ENCODE peak calls at places on chromosomes 2 and 18, in five cellular contexts. H is cardiac muscle cell; C is CD4-positive, alpha-beta T cell; Q is WTC11; D is endothelial cell. R is an unnamed sample.

GRCh38 chr2:113157108-113157896 is 16.5 kb upstream of the PSD4 start:
- DNase-seq in H (peak; percentile 70), Q (peak; percentile 56), D (peak; percentile 44), C (no peak), R (peak; percentile 69)

GRCh38 chr2:118830886-118831285 is 16.6 kb downstream of the EN1 start:
- DNase-seq in H (no peak), D (no peak), Q (no peak), C (no peak), R (no peak)

GRCh38 chr2:29644949-29645348 is 276.4 kb downstream of the ALK start:
- DNase-seq in Q (no peak), C (no peak), H (no peak), D (no peak), R (no peak)

GRCh38 chr2:191691016-191691725 is 13.2 kb downstream of the NABP1 start:
- DNase-seq in Q (no peak), C (peak; percentile 22), D (peak; percentile 55), H (peak; percentile 64), R (no peak)

GRCh38 chr2:200483729-200484198 is 26.1 kb downstream of the KCTD18 start:
- DNase-seq in D (peak; percentile 69), H (peak; percentile 71), C (no peak), Q (peak; percentile 82), R (peak; percentile 32)

GRCh38 chr2:173972636-173973035 is 7.5 kb upstream of the SP3 start:
- DNase-seq in Q (no peak), D (no peak), H (no peak), C (no peak), R (no peak)

GRCh38 chr2:120469486-120469885 is 123.5 kb downstream of the INHBB start:
- DNase-seq in D (no peak), H (no peak), C (no peak), Q (no peak), R (no peak)

GRCh38 chr2:207867905-207868304 is 98.2 kb upstream of the FZD5 start:
- DNase-seq in D (no peak), Q (no peak), C (no peak), H (no peak), R (no peak)

GRCh38 chr2:145960479-145961163 is 1440.7 kb upstream of the ZEB2 start:
- DNase-seq in Q (no peak), H (no peak), C (no peak), D (no peak), R (no peak)

GRCh38 chr18:10051877-10052631 is 138.2 kb downstream of the VAPA start:
- DNase-seq in H (no peak), C (no peak), D (no peak), Q (no peak), R (no peak)

GRCh38 chr2:171965238-171965637 is 34.5 kb upstream of the METAP1D start:
- DNase-seq in Q (no peak), H (no peak), C (no peak), D (no peak), R (no peak)

GRCh38 chr2:220162320-220162719 is 534.9 kb downstream of the SLC4A3 start:
- DNase-seq in D (no peak), Q (no peak), H (peak; percentile 16), C (no peak), R (no peak)

GRCh38 chr2:72082021-72082739 is 65.5 kb downstream of the CYP26B1 start:
- DNase-seq in H (no peak), Q (no peak), D (no peak), C (no peak), R (no peak)

GRCh38 chr2:16325613-16326510 is 339.8 kb downstream of the CYRIA start:
- DNase-seq in Q (no peak), D (peak; percentile 38), H (no peak), C (no peak), R (no peak)

GRCh38 chr2:162056796-162057399 is 17.1 kb downstream of the DPP4 start:
- DNase-seq in H (no peak), C (no peak), Q (no peak), D (no peak), R (no peak)

GRCh38 chr2:127177617-127178278 is 42.4 kb downstream of the CYP27C1 start:
- DNase-seq in H (no peak), D (no peak), Q (no peak), C (no peak), R (no peak)

GRCh38 chr2:102737435-102737834 is 24.4 kb upstream of the TMEM182 start:
- DNase-seq in D (no peak), Q (no peak), C (no peak), H (no peak), R (no peak)

GRCh38 chr2:165601866-165602636 is 132.6 kb downstream of the CSRNP3 start:
- DNase-seq in C (no peak), H (no peak), D (no peak), Q (no peak), R (no peak)

GRCh38 chr2:236706288-236706687 is 136.7 kb downstream of the ACKR3 start:
- DNase-seq in D (no peak), C (no peak), Q (no peak), H (no peak), R (no peak)

GRCh38 chr2:35410431-35411061 is 945.0 kb upstream of the CRIM1 start:
- DNase-seq in D (peak; percentile 80), Q (peak; percentile 65), C (no peak), H (peak; percentile 72), R (peak; percentile 37)

GRCh38 chr18:25181581-25181980 is 170.4 kb downstream of the ZNF521 start:
- DNase-seq in H (no peak), Q (no peak), C (no peak), D (no peak), R (no peak)

GRCh38 chr2:25697559-25698341 is 24.4 kb upstream of the DTNB start:
- DNase-seq in Q (peak; percentile 24), D (peak; percentile 10), C (no peak), H (peak; percentile 12), R (no peak)

GRCh38 chr2:127577503-127577902 is 42.0 kb downstream of the MYO7B start:
- DNase-seq in D (no peak), C (no peak), Q (no peak), H (no peak), R (no peak)

DNA sequence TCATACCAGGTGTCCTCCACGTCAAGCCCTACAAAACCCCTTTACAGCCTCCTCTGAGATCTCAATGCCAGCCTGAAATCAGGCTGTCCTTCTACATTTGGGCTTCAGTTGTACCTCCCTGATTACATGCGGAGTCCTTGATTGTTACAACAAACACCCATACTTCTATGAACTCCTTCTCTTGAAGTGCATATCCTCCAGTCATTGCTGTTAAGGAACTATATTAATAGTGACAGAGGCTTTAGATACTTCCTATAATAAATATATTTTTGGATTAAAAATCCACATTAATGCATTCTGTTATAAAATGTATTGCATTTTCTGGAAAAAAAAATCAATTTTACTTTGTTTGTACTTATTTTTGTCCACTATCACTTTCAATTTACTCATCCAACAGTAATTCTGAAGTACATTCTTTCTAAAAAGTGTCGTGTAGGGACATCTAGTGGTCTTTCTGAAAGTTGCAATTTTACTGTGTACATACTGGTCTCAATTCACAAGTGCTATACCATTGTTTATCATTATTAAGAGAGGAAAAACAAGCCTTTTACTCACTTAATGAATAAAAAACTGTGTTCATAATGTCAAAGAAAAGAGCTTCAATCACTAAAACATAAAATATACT is 316.4 kb downstream of the DSEL start:
- DNase-seq in D (no peak), Q (no peak), H (peak; percentile 52), C (no peak), R (no peak)
- TF ChIP-seq CTCF in D (peak; percentile 57), Q (peak; percentile 50), H (peak; percentile 67), C (peak; percentile 72), R (peak; percentile 78)

GRCh38 chr2:1374281-1374680 is 39.0 kb upstream of the TPO start:
- DNase-seq in C (no peak), H (no peak), D (no peak), Q (no peak), R (no peak)
- TF ChIP-seq CTCF in C (no peak), H (no peak), D (no peak), Q (no peak), R (no peak)

GRCh38 chr2:105323117-105323516 is 6.4 kb downstream of the TGFBRAP1 start:
- DNase-seq in C (no peak), H (no peak), D (no peak), Q (no peak), R (no peak)
- TF ChIP-seq CTCF in C (no peak), H (no peak), D (no peak), Q (no peak), R (no peak)

GRCh38 chr2:14942991-14943390 is 310.5 kb downstream of the LRATD1 start:
- DNase-seq in Q (no peak), H (no peak), D (no peak), C (no peak), R (no peak)

GRCh38 chr2:14941151-14941631 is 308.7 kb downstream of the LRATD1 start:
- DNase-seq in Q (no peak), C (no peak), D (no peak), H (no peak), R (no peak)

GRCh38 chr2:14944562-14945346 is 312.2 kb downstream of the LRATD1 start:
- DNase-seq in Q (peak; percentile 58), C (no peak), D (peak; percentile 31), H (peak; percentile 28), R (no peak)
- TF ChIP-seq CTCF in Q (peak; percentile 38), C (no peak), D (no peak), H (no peak), R (peak; percentile 44)

GRCh38 chr18:45589559-45590041 is 25.7 kb upstream of the SLC14A2 start:
- DNase-seq in Q (no peak), D (no peak), C (no peak), H (no peak), R (no peak)
- TF ChIP-seq CTCF in Q (no peak), D (no peak), C (no peak), H (no peak), R (no peak)

GRCh38 chr18:76621184-76621583 is 126.1 kb upstream of the ZNF516 start:
- DNase-seq in Q (no peak), C (no peak), D (no peak), H (no peak), R (no peak)

GRCh38 chr18:76618721-76619120 is 123.7 kb upstream of the ZNF516 start:
- DNase-seq in Q (no peak), C (no peak), H (no peak), D (no peak), R (no peak)

GRCh38 chr18:76621782-76622495 is 126.9 kb upstream of the ZNF516 start:
- DNase-seq in H (no peak), D (no peak), Q (no peak), C (no peak), R (no peak)

GRCh38 chr18:76619342-76620315 is 124.6 kb upstream of the ZNF516 start:
- DNase-seq in H (peak; percentile 88), C (no peak), D (peak; percentile 39), Q (peak; percentile 65), R (peak; percentile 22)

DNA sequence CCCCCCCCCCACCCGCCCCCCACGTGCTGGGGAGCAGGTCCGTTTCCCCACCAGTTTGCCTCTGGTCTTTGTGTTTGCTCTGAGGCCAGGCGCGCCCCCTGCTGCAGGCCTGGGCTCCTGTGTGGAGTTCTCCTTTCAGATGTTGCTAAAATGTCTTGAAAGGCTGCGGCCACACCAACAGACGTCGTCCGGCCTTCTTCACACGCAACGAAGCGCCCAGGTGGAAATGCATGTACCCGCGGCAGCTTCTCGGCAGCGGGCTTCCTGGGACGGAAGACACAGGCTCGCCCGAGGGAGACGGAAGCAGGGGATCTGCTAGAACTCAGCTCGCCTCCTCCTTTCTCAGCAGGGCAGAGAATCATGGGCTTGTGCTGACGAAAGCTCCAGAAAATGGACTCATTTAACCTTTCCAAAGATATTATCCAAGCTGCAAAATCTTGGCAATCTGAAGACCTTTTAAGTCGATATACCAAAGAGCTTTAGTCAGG is 125.3 kb upstream of the ZNF516 start:
- DNase-seq in C (no peak), D (peak; percentile 71), H (peak; percentile 76), Q (peak; percentile 81), R (peak; percentile 58)
- TF ChIP-seq CTCF in C (peak; percentile 19), D (peak; percentile 33), H (peak; percentile 71), Q (peak; percentile 19), R (peak; percentile 62)

R was measured in progenitor cell of endocrine pancreas.